ENCODE peak calls at places on chromosomes 7 and 10, in seven cellular contexts. L is prostate gland; P is adrenal gland; Z is CD8-positive, alpha-beta memory T cell; B is cardiac muscle cell; T is hepatocyte; E is mammary epithelial cell. R is an unnamed sample.
A peak's percentile ranks its signal among the peaks of the same experiment; 100 is the strongest.

GRCh38 chr7:44400033-44400511 is 74.7 kb upstream of the CAMK2B start:
- DNase-seq in B (no peak), L (no peak), E (no peak), Z (no peak), P (no peak), T (no peak), R (no peak)

GRCh38 chr10:84159076-84159475 is 14.5 kb upstream of the GPR15LG start:
- DNase-seq in E (no peak), L (no peak), T (no peak), B (no peak), Z (no peak), P (no peak), R (no peak)

GRCh38 chr7:491292-491957 is 28.2 kb downstream of the PDGFA start:
- DNase-seq in B (no peak), P (no peak), E (no peak), Z (no peak), L (no peak), T (no peak), R (peak; percentile 9)

GRCh38 chr10:2813277-2813676 is 254.1 kb upstream of the PFKP start:
- DNase-seq in P (no peak), Z (no peak), B (no peak), L (no peak), E (no peak), T (peak; percentile 30), R (no peak)

GRCh38 chr7:47751068-47751467 is 169.2 kb upstream of the TNS3 start:
- DNase-seq in E (no peak), Z (no peak), L (no peak), P (no peak), T (no peak), B (no peak), R (no peak)

GRCh38 chr7:5625938-5626337 is 155.5 kb downstream of the RNF216 start:
- DNase-seq in B (peak; percentile 28), T (peak; percentile 38), E (peak; percentile 65), Z (no peak), L (no peak), P (no peak), R (no peak)

GRCh38 chr7:98840604-98841508 is 29.0 kb downstream of the TMEM130 start:
- DNase-seq in B (no peak), T (no peak), L (no peak), P (no peak), Z (no peak), E (no peak), R (no peak)

GRCh38 chr10:102468683-102469082 is 17.3 kb upstream of the C10orf95 start:
- DNase-seq in T (no peak), E (no peak), P (no peak), Z (no peak), L (no peak), B (no peak), R (no peak)

GRCh38 chr10:44697096-44697495 is 214.0 kb upstream of the TMEM72 start:
- DNase-seq in Z (no peak), B (no peak), L (no peak), T (peak; percentile 15), P (no peak), E (no peak), R (no peak)

GRCh38 chr10:22666287-22667092 is 47.9 kb downstream of the PIP4K2A start:
- DNase-seq in B (peak; percentile 36), L (no peak), T (peak; percentile 50), Z (peak; percentile 49), P (no peak), E (no peak), R (no peak)

GRCh38 chr10:50470345-50470744 is 153.4 kb downstream of the SGMS1 start:
- DNase-seq in T (no peak), L (no peak), B (peak; percentile 19), P (no peak), E (no peak), Z (no peak), R (no peak)

GRCh38 chr10:123134058-123134914 is 1.5 kb upstream of the HMX3 start:
- DNase-seq in Z (no peak), L (no peak), T (no peak), E (no peak), P (no peak), B (no peak), R (no peak)

GRCh38 chr7:106143711-106144347 is 31.7 kb upstream of the SYPL1 start:
- DNase-seq in T (no peak), B (no peak), P (no peak), E (no peak), L (no peak), Z (no peak), R (no peak)

GRCh38 chr10:83706952-83707582 is 432.2 kb upstream of the GHITM start:
- DNase-seq in B (no peak), E (no peak), Z (no peak), T (no peak), P (no peak), L (no peak), R (no peak)

GRCh38 chr7:47638679-47639306 is 56.9 kb upstream of the TNS3 start:
- DNase-seq in Z (no peak), B (no peak), E (no peak), L (peak; percentile 91), T (peak; percentile 45), P (no peak), R (no peak)

GRCh38 chr10:43237128-43237527 is 29.7 kb downstream of the RASGEF1A start:
- DNase-seq in E (no peak), L (no peak), B (no peak), T (no peak), Z (no peak), P (peak; percentile 10), R (no peak)

GRCh38 chr10:113273151-113273876 is 279.5 kb upstream of the HABP2 start:
- DNase-seq in B (no peak), T (no peak), L (no peak), Z (no peak), E (no peak), P (peak; percentile 47), R (peak; percentile 57)

GRCh38 chr7:3210531-3210930 is 90.5 kb upstream of the SDK1 start:
- DNase-seq in Z (no peak), P (no peak), T (no peak), L (no peak), E (no peak), B (peak; percentile 26), R (no peak)

GRCh38 chr10:50674469-50675254 is 50.9 kb upstream of the SGMS1 start:
- DNase-seq in Z (no peak), P (no peak), E (no peak), B (no peak), T (no peak), L (no peak), R (no peak)

GRCh38 chr10:29157321-29157720 is 131.5 kb upstream of the LYZL1 start:
- DNase-seq in T (no peak), Z (no peak), B (no peak), P (no peak), L (no peak), E (no peak), R (no peak)

GRCh38 chr10:73588656-73589055 is 2.5 kb downstream of the USP54 start:
- DNase-seq in P (no peak), B (no peak), Z (no peak), E (no peak), T (peak; percentile 26), L (no peak), R (no peak)

GRCh38 chr10:127196227-127196954 is at the start of gene INSYN2A:
- DNase-seq in Z (no peak), T (peak; percentile 54), E (peak; percentile 59), P (no peak), B (peak; percentile 47), L (no peak), R (peak; percentile 32)

DNA sequence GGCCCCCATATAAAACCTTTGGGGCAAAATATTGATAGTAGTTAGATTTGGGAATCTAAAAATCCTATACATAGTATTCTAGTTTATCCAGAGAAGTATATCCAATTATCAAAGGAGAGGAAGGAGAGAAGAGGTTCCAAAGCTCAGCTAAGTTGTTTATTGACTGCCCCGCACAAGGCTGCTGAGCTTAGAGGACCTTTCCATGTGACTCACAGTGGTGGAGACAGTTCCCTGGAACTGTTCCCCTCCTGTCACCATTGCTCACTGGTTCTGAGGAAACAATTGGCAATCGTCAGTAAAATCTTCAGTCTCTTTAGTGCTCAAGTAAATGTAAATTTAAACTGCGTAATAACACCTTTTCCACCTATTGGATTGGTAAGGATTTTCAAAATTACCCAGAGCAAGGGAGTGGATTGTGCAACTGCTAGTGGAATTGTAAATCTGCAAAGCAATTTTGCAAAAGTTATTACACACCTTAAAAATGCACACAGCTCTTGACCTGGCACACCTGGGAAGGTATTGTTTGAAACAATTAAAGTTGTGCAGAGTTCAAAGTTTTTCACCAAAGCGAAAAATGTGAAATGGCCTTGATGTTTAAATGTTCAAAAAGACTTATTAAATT is 63.1 kb downstream of the EEPD1 start:
- DNase-seq in P (peak; percentile 56), L (no peak), Z (no peak), E (no peak), T (peak; percentile 30), B (no peak), R (no peak)
- H3K27ac ChIP-seq in P (no peak overlapping the region), L (no peak overlapping the region), Z (no peak overlapping the region), E (no peak overlapping the region), T (peak overlapping the region; percentile 90), B (peak overlapping the region; percentile 44), R (no peak overlapping the region)

DNA sequence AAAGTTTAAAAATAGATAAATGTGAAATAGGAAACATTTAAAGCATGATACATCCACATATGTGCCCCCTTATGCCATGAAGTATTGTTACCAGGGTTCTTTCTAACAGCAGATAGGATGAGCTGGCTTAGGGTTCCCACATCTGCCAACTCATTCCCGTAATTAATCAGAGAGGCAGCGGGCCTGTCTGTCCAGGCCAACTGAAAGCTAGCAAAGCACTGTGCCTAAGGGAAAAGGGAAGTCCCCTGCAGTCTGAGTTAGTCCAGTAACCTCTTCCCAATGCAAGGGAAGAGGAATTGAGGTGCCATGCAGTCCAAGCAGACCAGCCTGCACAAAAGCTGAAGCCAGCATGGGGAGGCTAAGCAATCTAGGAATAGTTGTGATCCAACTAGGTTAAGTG is 18.3 kb upstream of the ZC3HAV1L start:
- DNase-seq in T (no peak), L (no peak), B (no peak), P (no peak), Z (no peak), E (peak; percentile 14), R (no peak)
- H3K36me3 ChIP-seq in T (no peaks in the 10 kb centered on the region), L (no peaks in the 10 kb centered on the region), B (no peaks in the 10 kb centered on the region), P (no peaks in the 10 kb centered on the region), Z (peaks cover 63% of the 10 kb centered on the region), E (peaks cover 30% of the 10 kb centered on the region), R (peaks cover 73% of the 10 kb centered on the region)

DNA sequence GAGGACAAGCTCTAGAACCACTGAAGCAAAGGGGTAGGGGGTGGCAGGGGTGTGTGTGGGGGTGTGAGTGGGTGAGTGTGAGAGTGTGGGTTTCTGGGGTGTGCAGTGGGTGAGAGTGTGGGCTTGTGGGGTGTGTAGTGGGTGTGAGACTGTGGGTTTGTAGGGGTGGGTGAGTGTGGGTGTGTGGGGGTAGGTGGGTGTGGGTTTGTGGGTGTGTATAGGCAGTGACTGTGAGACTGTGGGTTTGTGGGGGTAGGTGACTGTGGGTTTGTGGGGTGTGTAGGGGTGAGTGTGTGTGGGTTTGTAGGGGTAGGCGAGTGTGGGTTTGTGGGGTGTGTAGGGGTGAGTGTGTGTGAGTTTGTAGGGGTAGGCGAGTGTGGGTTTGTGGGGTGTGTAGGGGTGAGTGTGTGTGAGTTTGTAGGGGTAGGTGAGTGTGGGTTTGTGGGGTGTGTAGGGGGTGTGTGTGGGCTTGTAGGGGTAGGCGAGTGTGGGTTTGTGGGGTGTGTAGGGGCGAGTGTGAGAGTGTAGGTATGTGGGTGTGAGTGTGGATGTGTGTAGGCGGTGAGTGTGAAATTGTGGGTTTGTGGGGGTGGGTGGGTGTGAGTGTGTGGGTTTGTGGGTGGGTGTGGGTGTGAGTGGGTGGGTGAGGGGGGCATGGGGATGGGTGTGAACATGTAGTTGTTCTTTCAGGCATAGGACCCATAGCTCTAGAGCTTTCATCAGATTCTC is 8.8 kb downstream of the NOS3 start:
- DNase-seq in L (no peak), E (no peak), T (no peak), P (no peak), Z (no peak), B (no peak), R (no peak)
- H3K27ac ChIP-seq in L (no peak overlapping the region), E (no peak overlapping the region), T (no peak overlapping the region), P (no peak overlapping the region), Z (no peak overlapping the region), B (no peak overlapping the region), R (no peak overlapping the region)

GRCh38 chr10:119061926-119062325 is 18.7 kb downstream of the EIF3A start:
- DNase-seq in P (no peak), T (no peak), L (no peak), Z (no peak), B (no peak), E (no peak), R (no peak)
- H3K36me3 ChIP-seq in P (no peaks in the 10 kb centered on the region), T (peaks cover 17% of the 10 kb centered on the region), L (peaks cover 26% of the 10 kb centered on the region), Z (peaks cover 71% of the 10 kb centered on the region), B (peaks cover 78% of the 10 kb centered on the region), E (peaks cover 56% of the 10 kb centered on the region), R (peaks cover 100% of the 10 kb centered on the region)